ENCODE peak calls at places on chromosomes 5 and 9, in six cellular contexts. One of them, this sample, is unnamed.

GRCh38 chr9:16912197-16912596 is 41.7 kb upstream of the BNC2 start:
- DNase-seq in brain microvascular endothelial cell: no peak
- DNase-seq in fibroblast of the aortic adventitia: peak
- DNase-seq in choroid plexus epithelial cell: no peak
- DNase-seq in heart right ventricle: no peak
- DNase-seq in GM12865: no peak
- DNase-seq in this sample: no peak

GRCh38 chr5:73030531-73030930 is 74.7 kb downstream of the FCHO2 start:
- DNase-seq in choroid plexus epithelial cell: peak
- DNase-seq in heart right ventricle: no peak
- DNase-seq in brain microvascular endothelial cell: no peak
- DNase-seq in GM12865: no peak
- DNase-seq in fibroblast of the aortic adventitia: no peak
- DNase-seq in this sample: no peak

GRCh38 chr9:124365045-124365444 is 50.2 kb downstream of the PSMB7 start:
- DNase-seq in GM12865: no peak
- DNase-seq in heart right ventricle: no peak
- DNase-seq in brain microvascular endothelial cell: no peak
- DNase-seq in choroid plexus epithelial cell: no peak
- DNase-seq in fibroblast of the aortic adventitia: no peak
- DNase-seq in this sample: no peak

GRCh38 chr5:140642718-140643117 is 3.5 kb downstream of the TMCO6 start:
- DNase-seq in choroid plexus epithelial cell: peak
- DNase-seq in GM12865: no peak
- DNase-seq in heart right ventricle: no peak
- DNase-seq in fibroblast of the aortic adventitia: peak
- DNase-seq in brain microvascular endothelial cell: no peak
- DNase-seq in this sample: no peak

GRCh38 chr9:93860694-93861658 is 94.2 kb downstream of the BARX1 start:
- DNase-seq in heart right ventricle: no peak
- DNase-seq in brain microvascular endothelial cell: no peak
- DNase-seq in fibroblast of the aortic adventitia: no peak
- DNase-seq in GM12865: no peak
- DNase-seq in choroid plexus epithelial cell: no peak
- DNase-seq in this sample: no peak

GRCh38 chr9:117411547-117411946 is 3.3 kb downstream of the ASTN2 start:
- DNase-seq in choroid plexus epithelial cell: peak
- DNase-seq in heart right ventricle: peak
- DNase-seq in GM12865: peak
- DNase-seq in brain microvascular endothelial cell: no peak
- DNase-seq in fibroblast of the aortic adventitia: peak
- DNase-seq in this sample: no peak

GRCh38 chr5:154595662-154596061 is 117.6 kb upstream of the HAND1 start:
- DNase-seq in heart right ventricle: no peak
- DNase-seq in GM12865: no peak
- DNase-seq in fibroblast of the aortic adventitia: no peak
- DNase-seq in brain microvascular endothelial cell: no peak
- DNase-seq in choroid plexus epithelial cell: no peak
- DNase-seq in this sample: no peak

GRCh38 chr5:123639244-123639643 is 127.3 kb downstream of the CSNK1G3 start:
- DNase-seq in choroid plexus epithelial cell: no peak
- DNase-seq in brain microvascular endothelial cell: no peak
- DNase-seq in heart right ventricle: no peak
- DNase-seq in GM12865: no peak
- DNase-seq in fibroblast of the aortic adventitia: no peak
- DNase-seq in this sample: no peak

GRCh38 chr5:157390179-157390923 is 69.7 kb upstream of the NIPAL4 start:
- DNase-seq in GM12865: no peak
- DNase-seq in heart right ventricle: no peak
- DNase-seq in choroid plexus epithelial cell: peak
- DNase-seq in brain microvascular endothelial cell: peak
- DNase-seq in fibroblast of the aortic adventitia: peak
- DNase-seq in this sample: peak

GRCh38 chr5:65480306-65480865 is 1.3 kb downstream of the ADAMTS6 start:
- DNase-seq in brain microvascular endothelial cell: peak
- DNase-seq in heart right ventricle: peak
- DNase-seq in fibroblast of the aortic adventitia: peak
- DNase-seq in choroid plexus epithelial cell: peak
- DNase-seq in GM12865: peak
- DNase-seq in this sample: peak

GRCh38 chr5:31407921-31408714 is 123.8 kb downstream of the DROSHA start:
- DNase-seq in fibroblast of the aortic adventitia: peak
- DNase-seq in heart right ventricle: no peak
- DNase-seq in choroid plexus epithelial cell: peak
- DNase-seq in GM12865: no peak
- DNase-seq in brain microvascular endothelial cell: no peak
- DNase-seq in this sample: peak

GRCh38 chr5:142694092-142694856 is 8.4 kb upstream of the FGF1 start:
- DNase-seq in choroid plexus epithelial cell: no peak
- DNase-seq in heart right ventricle: no peak
- DNase-seq in fibroblast of the aortic adventitia: no peak
- DNase-seq in brain microvascular endothelial cell: no peak
- DNase-seq in GM12865: no peak
- DNase-seq in this sample: no peak

GRCh38 chr5:78280261-78280660 is 14.2 kb downstream of the AP3B1 start:
- DNase-seq in choroid plexus epithelial cell: no peak
- DNase-seq in fibroblast of the aortic adventitia: no peak
- DNase-seq in brain microvascular endothelial cell: no peak
- DNase-seq in GM12865: no peak
- DNase-seq in heart right ventricle: no peak
- DNase-seq in this sample: no peak

GRCh38 chr5:125237026-125237425 is 490.6 kb upstream of the ZNF608 start:
- DNase-seq in GM12865: no peak
- DNase-seq in heart right ventricle: no peak
- DNase-seq in brain microvascular endothelial cell: no peak
- DNase-seq in choroid plexus epithelial cell: no peak
- DNase-seq in fibroblast of the aortic adventitia: peak
- DNase-seq in this sample: no peak

GRCh38 chr9:93149361-93149760 is 15.3 kb upstream of the NINJ1 start:
- DNase-seq in brain microvascular endothelial cell: no peak
- DNase-seq in GM12865: no peak
- DNase-seq in fibroblast of the aortic adventitia: no peak
- DNase-seq in choroid plexus epithelial cell: no peak
- DNase-seq in heart right ventricle: no peak
- DNase-seq in this sample: no peak

GRCh38 chr5:52269853-52270252 is 517.9 kb upstream of the ITGA1 start:
- DNase-seq in heart right ventricle: no peak
- DNase-seq in choroid plexus epithelial cell: no peak
- DNase-seq in GM12865: no peak
- DNase-seq in fibroblast of the aortic adventitia: no peak
- DNase-seq in brain microvascular endothelial cell: no peak
- DNase-seq in this sample: no peak
- H3K4me3 ChIP-seq in heart right ventricle: no peak
- H3K4me3 ChIP-seq in choroid plexus epithelial cell: no peak
- H3K4me3 ChIP-seq in GM12865: no peak
- H3K4me3 ChIP-seq in fibroblast of the aortic adventitia: no peak
- H3K4me3 ChIP-seq in brain microvascular endothelial cell: no peak
- H3K4me3 ChIP-seq in this sample: no peak

GRCh38 chr5:170913573-170913972 is 51.8 kb downstream of the RANBP17 start:
- DNase-seq in GM12865: no peak
- DNase-seq in fibroblast of the aortic adventitia: no peak
- DNase-seq in brain microvascular endothelial cell: no peak
- DNase-seq in heart right ventricle: no peak
- DNase-seq in choroid plexus epithelial cell: peak
- DNase-seq in this sample: no peak

GRCh38 chr5:170920196-170920595 is 58.4 kb downstream of the RANBP17 start:
- DNase-seq in brain microvascular endothelial cell: no peak
- DNase-seq in choroid plexus epithelial cell: no peak
- DNase-seq in fibroblast of the aortic adventitia: no peak
- DNase-seq in heart right ventricle: no peak
- DNase-seq in GM12865: no peak
- DNase-seq in this sample: no peak

DNA sequence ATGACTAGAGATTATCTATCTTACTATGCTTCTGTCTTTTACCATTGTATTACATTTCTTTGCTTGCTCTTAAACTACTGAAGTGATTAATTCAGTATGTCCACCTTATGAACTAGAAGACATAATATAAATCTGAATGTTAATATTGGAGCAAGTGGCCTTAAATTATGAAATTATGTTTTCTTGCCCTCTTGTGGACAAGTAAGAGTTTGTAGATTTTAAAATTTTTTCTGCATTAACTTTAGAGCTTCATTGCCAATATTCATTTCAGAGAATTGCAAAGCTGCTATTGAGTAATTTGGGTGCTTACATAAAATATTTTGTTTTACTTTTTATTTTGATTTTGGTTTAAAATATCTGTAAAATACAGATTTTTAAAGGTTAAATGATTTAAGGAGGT is 55.3 kb downstream of the RANBP17 start:
- DNase-seq in heart right ventricle: no peak
- DNase-seq in fibroblast of the aortic adventitia: peak
- DNase-seq in choroid plexus epithelial cell: peak
- DNase-seq in GM12865: no peak
- DNase-seq in brain microvascular endothelial cell: no peak
- DNase-seq in this sample: no peak
- TF ChIP-seq CTCF in heart right ventricle: peak
- TF ChIP-seq CTCF in fibroblast of the aortic adventitia: no peak
- TF ChIP-seq CTCF in choroid plexus epithelial cell: peak
- TF ChIP-seq CTCF in GM12865: no peak
- TF ChIP-seq CTCF in brain microvascular endothelial cell: no peak
- TF ChIP-seq CTCF in this sample: peak

GRCh38 chr9:35813434-35814105 is 1.3 kb downstream of the HINT2 start:
- DNase-seq in brain microvascular endothelial cell: no peak
- DNase-seq in GM12865: peak
- DNase-seq in choroid plexus epithelial cell: peak
- DNase-seq in fibroblast of the aortic adventitia: peak
- DNase-seq in heart right ventricle: no peak
- DNase-seq in this sample: no peak
- H3K4me3 ChIP-seq in brain microvascular endothelial cell: no peak
- H3K4me3 ChIP-seq in GM12865: peak
- H3K4me3 ChIP-seq in choroid plexus epithelial cell: no peak
- H3K4me3 ChIP-seq in fibroblast of the aortic adventitia: no peak
- H3K4me3 ChIP-seq in heart right ventricle: no peak
- H3K4me3 ChIP-seq in this sample: no peak

GRCh38 chr5:135571210-135571609 is 7.6 kb downstream of the CXCL14 start:
- DNase-seq in brain microvascular endothelial cell: no peak
- DNase-seq in GM12865: no peak
- DNase-seq in choroid plexus epithelial cell: no peak
- DNase-seq in heart right ventricle: no peak
- DNase-seq in fibroblast of the aortic adventitia: no peak
- DNase-seq in this sample: no peak

GRCh38 chr5:135570453-135570764 is 8.4 kb downstream of the CXCL14 start:
- DNase-seq in choroid plexus epithelial cell: no peak
- DNase-seq in heart right ventricle: no peak
- DNase-seq in fibroblast of the aortic adventitia: no peak
- DNase-seq in GM12865: no peak
- DNase-seq in brain microvascular endothelial cell: no peak
- DNase-seq in this sample: no peak

GRCh38 chr5:135568241-135568640 is 10.6 kb downstream of the CXCL14 start:
- DNase-seq in fibroblast of the aortic adventitia: no peak
- DNase-seq in heart right ventricle: no peak
- DNase-seq in brain microvascular endothelial cell: no peak
- DNase-seq in choroid plexus epithelial cell: no peak
- DNase-seq in GM12865: no peak
- DNase-seq in this sample: no peak

GRCh38 chr5:135568923-135569360 is 9.8 kb downstream of the CXCL14 start:
- DNase-seq in heart right ventricle: no peak
- DNase-seq in choroid plexus epithelial cell: no peak
- DNase-seq in brain microvascular endothelial cell: no peak
- DNase-seq in GM12865: no peak
- DNase-seq in fibroblast of the aortic adventitia: no peak
- DNase-seq in this sample: no peak

DNA sequence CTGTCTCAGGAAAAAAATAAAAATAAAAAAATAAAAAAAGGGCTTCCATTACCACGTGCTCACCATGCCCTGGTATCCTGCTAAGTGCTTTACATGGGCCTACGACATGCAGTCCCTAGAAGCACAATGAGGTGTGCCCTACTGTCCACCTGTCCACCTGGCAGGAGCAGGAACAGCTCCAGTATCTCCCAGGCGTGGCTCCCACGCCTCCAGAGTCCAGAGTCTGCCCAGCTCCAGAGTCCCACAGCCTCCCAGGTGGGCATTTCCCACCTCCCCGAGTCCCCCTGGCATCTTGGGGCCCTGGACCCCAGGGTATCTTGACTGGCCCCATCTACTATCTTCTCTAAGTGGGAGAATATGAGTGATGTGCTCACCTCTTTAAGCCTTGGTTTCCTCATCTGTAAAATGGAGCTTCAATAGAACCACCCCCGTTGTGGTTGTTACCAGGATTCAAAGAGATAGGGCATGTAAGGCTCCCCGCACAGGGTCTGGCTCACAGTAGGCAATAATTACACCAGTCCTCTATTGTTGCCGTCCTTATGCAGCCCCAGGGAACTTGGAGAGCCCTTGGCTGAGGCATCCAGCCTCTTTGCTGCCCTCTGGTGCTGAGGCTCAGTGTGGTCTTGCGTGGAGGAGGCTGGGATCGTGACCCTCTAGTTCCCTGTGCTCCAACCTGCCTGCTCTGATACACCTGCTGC is 8.9 kb downstream of the CXCL14 start:
- DNase-seq in fibroblast of the aortic adventitia: peak
- DNase-seq in GM12865: peak
- DNase-seq in brain microvascular endothelial cell: peak
- DNase-seq in choroid plexus epithelial cell: peak
- DNase-seq in heart right ventricle: no peak
- DNase-seq in this sample: no peak
- TF ChIP-seq CTCF in fibroblast of the aortic adventitia: peak
- TF ChIP-seq CTCF in GM12865: peak
- TF ChIP-seq CTCF in brain microvascular endothelial cell: peak
- TF ChIP-seq CTCF in choroid plexus epithelial cell: peak
- TF ChIP-seq CTCF in heart right ventricle: peak
- TF ChIP-seq CTCF in this sample: peak

DNA sequence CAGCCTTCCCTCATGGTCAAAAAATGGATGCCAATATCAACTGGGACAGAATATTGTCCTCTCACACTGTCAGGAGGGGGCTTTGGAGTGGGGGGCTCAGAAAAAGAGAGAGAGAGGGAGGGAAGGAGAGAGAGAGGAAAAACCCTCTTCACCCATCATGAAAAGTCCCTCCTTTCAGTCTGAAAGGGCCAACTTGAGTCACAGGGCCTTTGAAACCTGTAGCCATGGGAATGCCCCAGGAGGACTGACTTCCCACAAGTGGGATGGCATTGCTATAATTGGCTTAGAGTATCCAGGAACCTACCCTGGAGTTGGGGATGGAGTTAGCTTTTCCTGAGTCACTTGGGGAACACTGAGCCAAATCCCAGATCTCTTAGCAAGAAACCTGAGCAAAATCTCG is 41.2 kb downstream of the DNAJC21 start:
- DNase-seq in brain microvascular endothelial cell: no peak
- DNase-seq in choroid plexus epithelial cell: no peak
- DNase-seq in GM12865: peak
- DNase-seq in fibroblast of the aortic adventitia: peak
- DNase-seq in heart right ventricle: no peak
- DNase-seq in this sample: no peak
- H3K4me3 ChIP-seq in brain microvascular endothelial cell: no peak
- H3K4me3 ChIP-seq in choroid plexus epithelial cell: no peak
- H3K4me3 ChIP-seq in GM12865: no peak
- H3K4me3 ChIP-seq in fibroblast of the aortic adventitia: no peak
- H3K4me3 ChIP-seq in heart right ventricle: no peak
- H3K4me3 ChIP-seq in this sample: no peak

DNA sequence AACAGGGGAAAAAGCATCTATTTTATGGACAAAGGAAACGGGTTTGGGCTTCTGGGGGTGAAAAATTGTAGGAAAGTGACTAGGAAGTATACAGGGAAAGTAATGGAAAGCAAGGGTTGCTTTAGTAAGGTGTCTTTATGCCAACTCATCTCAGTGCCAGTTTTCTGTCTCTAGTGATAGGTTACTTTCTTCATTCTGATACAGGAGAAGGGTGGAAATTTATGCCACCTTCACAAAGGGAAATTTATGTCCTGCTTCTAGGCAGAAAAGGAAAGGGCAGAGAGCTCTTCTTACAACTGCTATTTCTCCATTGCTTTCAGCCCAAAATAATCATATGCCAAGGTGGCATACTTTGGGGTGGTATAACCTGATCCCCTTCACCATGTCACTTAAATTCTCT is 20.1 kb upstream of the ERMP1 start:
- DNase-seq in fibroblast of the aortic adventitia: no peak
- DNase-seq in brain microvascular endothelial cell: no peak
- DNase-seq in choroid plexus epithelial cell: no peak
- DNase-seq in GM12865: no peak
- DNase-seq in heart right ventricle: no peak
- DNase-seq in this sample: no peak
- TF ChIP-seq CTCF in fibroblast of the aortic adventitia: no peak
- TF ChIP-seq CTCF in brain microvascular endothelial cell: no peak
- TF ChIP-seq CTCF in choroid plexus epithelial cell: no peak
- TF ChIP-seq CTCF in GM12865: no peak
- TF ChIP-seq CTCF in heart right ventricle: no peak
- TF ChIP-seq CTCF in this sample: no peak